ENCODE peak calls at places on chromosomes 3 and 15, in eight cellular contexts. One of them, this sample, is unnamed.
A peak's percentile ranks its signal among the peaks of the same experiment; 100 is the strongest.

GRCh38 chr3:21170964-21171363 is 580.0 kb downstream of the ZNF385D start:
- DNase-seq in K562: no peak
- DNase-seq in A549: no peak
- DNase-seq in endothelial cell of umbilical vein: no peak
- DNase-seq in HCT116: no peak
- DNase-seq in HepG2: no peak
- DNase-seq in H1: peak; percentile 1
- DNase-seq in GM12878: no peak
- DNase-seq in this sample: peak; percentile 33

GRCh38 chr3:188689101-188689574 is 482.6 kb upstream of the TPRG1 start:
- DNase-seq in K562: no peak
- DNase-seq in A549: no peak
- DNase-seq in endothelial cell of umbilical vein: peak; percentile 80
- DNase-seq in HCT116: no peak
- DNase-seq in HepG2: no peak
- DNase-seq in H1: no peak
- DNase-seq in GM12878: no peak
- DNase-seq in this sample: no peak

GRCh38 chr3:152835311-152836102 is 576 bp downstream of the P2RY1 start:
- DNase-seq in K562: peak; percentile 52
- DNase-seq in A549: peak; percentile 19
- DNase-seq in endothelial cell of umbilical vein: peak; percentile 55
- DNase-seq in HCT116: no peak
- DNase-seq in HepG2: no peak
- DNase-seq in H1: no peak
- DNase-seq in GM12878: no peak
- DNase-seq in this sample: peak; percentile 64

GRCh38 chr15:67916565-67916964 is 76.7 kb upstream of the RNU6-1 start:
- DNase-seq in K562: no peak
- DNase-seq in A549: no peak
- DNase-seq in endothelial cell of umbilical vein: no peak
- DNase-seq in HCT116: no peak
- DNase-seq in HepG2: no peak
- DNase-seq in H1: no peak
- DNase-seq in GM12878: no peak
- DNase-seq in this sample: no peak

GRCh38 chr15:57527382-57528091 is 64.2 kb upstream of the MYZAP start:
- DNase-seq in K562: peak; percentile 40
- DNase-seq in A549: peak; percentile 64
- DNase-seq in endothelial cell of umbilical vein: peak; percentile 86
- DNase-seq in HCT116: peak; percentile 61
- DNase-seq in HepG2: peak; percentile 76
- DNase-seq in H1: peak; percentile 50
- DNase-seq in GM12878: peak; percentile 46
- DNase-seq in this sample: peak; percentile 97

GRCh38 chr3:440826-441225 is 244.3 kb downstream of the CHL1 start:
- DNase-seq in K562: no peak
- DNase-seq in A549: no peak
- DNase-seq in endothelial cell of umbilical vein: no peak
- DNase-seq in HCT116: no peak
- DNase-seq in HepG2: no peak
- DNase-seq in H1: no peak
- DNase-seq in GM12878: no peak
- DNase-seq in this sample: no peak

GRCh38 chr3:53134631-53135232 is 4.5 kb upstream of the RFT1 start:
- DNase-seq in K562: peak; percentile 48
- DNase-seq in A549: peak; percentile 76
- DNase-seq in endothelial cell of umbilical vein: peak; percentile 58
- DNase-seq in HCT116: peak; percentile 56
- DNase-seq in HepG2: peak; percentile 61
- DNase-seq in H1: peak; percentile 57
- DNase-seq in GM12878: no peak
- DNase-seq in this sample: peak; percentile 84

GRCh38 chr15:40981186-40981585 is 27.9 kb downstream of the CHAC1 start:
- DNase-seq in K562: no peak
- DNase-seq in A549: no peak
- DNase-seq in endothelial cell of umbilical vein: peak; percentile 62
- DNase-seq in HCT116: no peak
- DNase-seq in HepG2: no peak
- DNase-seq in H1: no peak
- DNase-seq in GM12878: no peak
- DNase-seq in this sample: no peak

GRCh38 chr3:149658444-149659172 is 783 bp upstream of the WWTR1 start:
- DNase-seq in K562: no peak
- DNase-seq in A549: peak; percentile 71
- DNase-seq in endothelial cell of umbilical vein: peak; percentile 84
- DNase-seq in HCT116: peak; percentile 52
- DNase-seq in HepG2: no peak
- DNase-seq in H1: no peak
- DNase-seq in GM12878: no peak
- DNase-seq in this sample: peak; percentile 12

GRCh38 chr15:72338617-72339321 is 18.8 kb upstream of the CELF6 start:
- DNase-seq in K562: no peak
- DNase-seq in A549: no peak
- DNase-seq in endothelial cell of umbilical vein: no peak
- DNase-seq in HCT116: no peak
- DNase-seq in HepG2: no peak
- DNase-seq in H1: no peak
- DNase-seq in GM12878: no peak
- DNase-seq in this sample: peak; percentile 39

GRCh38 chr3:127134466-127134865 is 58.5 kb upstream of the PRR23E start:
- DNase-seq in K562: no peak
- DNase-seq in A549: no peak
- DNase-seq in endothelial cell of umbilical vein: no peak
- DNase-seq in HCT116: no peak
- DNase-seq in HepG2: no peak
- DNase-seq in H1: no peak
- DNase-seq in GM12878: no peak
- DNase-seq in this sample: no peak

DNA sequence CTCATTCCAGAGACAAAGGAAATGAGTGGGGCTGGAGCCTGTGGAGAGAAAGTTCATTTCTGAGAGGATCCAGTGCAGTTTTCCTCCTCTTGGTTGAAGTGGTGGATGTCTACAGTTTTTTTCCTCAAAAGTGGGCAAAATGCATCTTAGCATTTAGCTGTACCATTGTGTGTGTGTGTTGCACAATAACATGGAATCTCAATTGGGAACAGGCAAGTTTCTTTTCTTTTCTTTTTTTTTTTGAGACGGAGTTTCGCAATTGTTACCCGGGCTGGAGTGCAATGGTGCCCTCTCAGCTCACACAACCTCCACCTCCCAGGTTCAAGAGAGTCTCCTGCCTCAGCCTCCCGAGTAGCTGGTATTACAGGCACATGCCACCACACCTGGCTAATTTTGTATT is 101.4 kb upstream of the UBE2E1 start:
- DNase-seq in K562: no peak
- DNase-seq in A549: no peak
- DNase-seq in endothelial cell of umbilical vein: no peak
- DNase-seq in HCT116: no peak
- DNase-seq in HepG2: no peak
- DNase-seq in H1: no peak
- DNase-seq in GM12878: no peak
- DNase-seq in this sample: no peak
- TF ChIP-seq MAX in K562: no peak
- TF ChIP-seq MAX in A549: no peak
- TF ChIP-seq MAX in endothelial cell of umbilical vein: no peak
- TF ChIP-seq MAX in HCT116: no peak
- TF ChIP-seq MAX in HepG2: no peak
- TF ChIP-seq MAX in H1: no peak
- TF ChIP-seq MAX in GM12878: no peak
- TF ChIP-seq MAX in this sample: no peak

DNA sequence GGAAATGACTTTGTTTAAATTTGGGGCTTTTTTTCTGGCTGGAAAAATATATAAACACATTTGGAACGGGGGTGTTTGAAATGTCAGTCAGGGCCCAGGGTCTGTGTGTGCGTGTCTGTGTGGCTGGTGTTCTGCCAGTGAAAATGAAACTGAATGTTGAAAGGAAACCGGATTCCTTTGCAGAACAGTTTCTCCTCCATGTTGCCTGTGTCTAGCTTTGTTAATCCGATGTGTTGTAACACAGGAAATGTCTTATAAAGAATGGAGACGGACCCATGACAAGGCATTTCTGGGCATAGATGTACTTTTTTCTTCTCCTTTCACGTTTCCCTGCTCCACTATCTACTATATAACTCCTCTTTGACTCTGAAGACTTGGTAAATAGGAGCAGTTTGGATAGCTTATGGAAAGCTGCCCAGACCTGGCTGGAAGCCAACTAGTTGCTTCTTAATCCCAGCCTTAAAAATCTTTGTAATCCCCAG is 2.8 kb downstream of the SQOR start:
- DNase-seq in K562: no peak
- DNase-seq in A549: peak; percentile 32
- DNase-seq in endothelial cell of umbilical vein: peak; percentile 91
- DNase-seq in HCT116: no peak
- DNase-seq in HepG2: peak; percentile 80
- DNase-seq in H1: no peak
- DNase-seq in GM12878: peak; percentile 85
- DNase-seq in this sample: peak; percentile 92
- TF ChIP-seq POLR2A in K562: no peak
- TF ChIP-seq POLR2A in A549: no peak
- TF ChIP-seq POLR2A in endothelial cell of umbilical vein: no peak
- TF ChIP-seq POLR2A in HCT116: no peak
- TF ChIP-seq POLR2A in HepG2: no peak
- TF ChIP-seq POLR2A in H1: no peak
- TF ChIP-seq POLR2A in GM12878: peak; percentile 68
- TF ChIP-seq POLR2A in this sample: peak; percentile 18

GRCh38 chr15:36860792-36861191 is 239.6 kb downstream of the MEIS2 start:
- DNase-seq in K562: no peak
- DNase-seq in A549: no peak
- DNase-seq in endothelial cell of umbilical vein: no peak
- DNase-seq in HCT116: no peak
- DNase-seq in HepG2: no peak
- DNase-seq in H1: no peak
- DNase-seq in GM12878: no peak
- DNase-seq in this sample: no peak
- TF ChIP-seq MAX in K562: no peak
- TF ChIP-seq MAX in A549: no peak
- TF ChIP-seq MAX in endothelial cell of umbilical vein: no peak
- TF ChIP-seq MAX in HCT116: no peak
- TF ChIP-seq MAX in HepG2: no peak
- TF ChIP-seq MAX in H1: no peak
- TF ChIP-seq MAX in GM12878: no peak
- TF ChIP-seq MAX in this sample: no peak

GRCh38 chr15:77844798-77845446 is 212.2 kb upstream of the LINGO1 start:
- DNase-seq in K562: no peak
- DNase-seq in A549: no peak
- DNase-seq in endothelial cell of umbilical vein: no peak
- DNase-seq in HCT116: no peak
- DNase-seq in HepG2: no peak
- DNase-seq in H1: no peak
- DNase-seq in GM12878: no peak
- DNase-seq in this sample: no peak

GRCh38 chr15:77851696-77852095 is 219.0 kb upstream of the LINGO1 start:
- DNase-seq in K562: no peak
- DNase-seq in A549: no peak
- DNase-seq in endothelial cell of umbilical vein: no peak
- DNase-seq in HCT116: no peak
- DNase-seq in HepG2: peak; percentile 6
- DNase-seq in H1: no peak
- DNase-seq in GM12878: no peak
- DNase-seq in this sample: no peak

GRCh38 chr15:77841376-77841775 is 208.7 kb upstream of the LINGO1 start:
- DNase-seq in K562: no peak
- DNase-seq in A549: no peak
- DNase-seq in endothelial cell of umbilical vein: no peak
- DNase-seq in HCT116: no peak
- DNase-seq in HepG2: no peak
- DNase-seq in H1: no peak
- DNase-seq in GM12878: no peak
- DNase-seq in this sample: no peak

GRCh38 chr15:77851086-77851485 is 218.4 kb upstream of the LINGO1 start:
- DNase-seq in K562: no peak
- DNase-seq in A549: no peak
- DNase-seq in endothelial cell of umbilical vein: no peak
- DNase-seq in HCT116: no peak
- DNase-seq in HepG2: no peak
- DNase-seq in H1: no peak
- DNase-seq in GM12878: no peak
- DNase-seq in this sample: no peak

DNA sequence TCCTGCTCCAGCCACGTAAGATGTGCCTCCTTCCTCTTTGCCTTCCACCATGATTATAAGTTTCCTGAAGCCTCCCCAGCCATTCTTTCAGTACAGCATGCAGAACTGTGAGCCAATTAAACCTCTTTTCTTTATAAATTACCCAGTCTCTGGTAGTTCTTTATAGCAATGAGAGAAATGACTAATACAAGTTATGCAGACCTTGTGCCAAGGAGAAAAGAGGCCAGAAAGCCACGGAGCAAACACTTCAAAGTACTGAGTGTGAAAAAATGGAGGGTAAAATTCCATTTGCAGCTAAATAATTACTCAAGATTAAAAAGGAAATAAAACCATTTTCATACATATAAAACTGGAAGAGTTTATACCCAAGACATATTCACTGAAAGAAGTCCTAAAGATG is 213.6 kb upstream of the LINGO1 start:
- DNase-seq in K562: no peak
- DNase-seq in A549: no peak
- DNase-seq in endothelial cell of umbilical vein: no peak
- DNase-seq in HCT116: no peak
- DNase-seq in HepG2: no peak
- DNase-seq in H1: no peak
- DNase-seq in GM12878: no peak
- DNase-seq in this sample: no peak
- TF ChIP-seq POLR2A in K562: no peak
- TF ChIP-seq POLR2A in A549: no peak
- TF ChIP-seq POLR2A in endothelial cell of umbilical vein: no peak
- TF ChIP-seq POLR2A in HCT116: no peak
- TF ChIP-seq POLR2A in HepG2: no peak
- TF ChIP-seq POLR2A in H1: no peak
- TF ChIP-seq POLR2A in GM12878: no peak
- TF ChIP-seq POLR2A in this sample: no peak

GRCh38 chr3:15331606-15332404 is 581 bp downstream of the SH3BP5 start:
- DNase-seq in K562: no peak
- DNase-seq in A549: peak; percentile 19
- DNase-seq in endothelial cell of umbilical vein: peak; percentile 52
- DNase-seq in HCT116: no peak
- DNase-seq in HepG2: no peak
- DNase-seq in H1: no peak
- DNase-seq in GM12878: no peak
- DNase-seq in this sample: peak; percentile 39
- TF ChIP-seq MAX in K562: peak; percentile 37
- TF ChIP-seq MAX in A549: no peak
- TF ChIP-seq MAX in endothelial cell of umbilical vein: no peak
- TF ChIP-seq MAX in HCT116: peak; percentile 53
- TF ChIP-seq MAX in HepG2: no peak
- TF ChIP-seq MAX in H1: no peak
- TF ChIP-seq MAX in GM12878: no peak
- TF ChIP-seq MAX in this sample: no peak

This sample was measured in NB4.